ENCODE peak calls at places on chromosome 20, in seven cellular contexts. Y is heart left ventricle, D is HCT116, L is K562, I is A549, S is body of pancreas, H is GM12892. E is an unnamed sample.

GRCh38 chr20:12177657-12178293 is 260.1 kb downstream of the BTBD3 start:
- DNase-seq in Y (no peak), D (no peak), L (no peak), I (no peak), S (no peak), H (no peak), E (no peak)

GRCh38 chr20:49508435-49509199 is 26.1 kb upstream of the KCNB1 start:
- DNase-seq in Y (no peak), D (peak), L (peak), I (peak), S (no peak), H (no peak), E (peak)

GRCh38 chr20:6697228-6697972 is 70.1 kb upstream of the BMP2 start:
- DNase-seq in Y (no peak), D (no peak), L (no peak), I (no peak), S (no peak), H (no peak), E (no peak)

GRCh38 chr20:55678970-55679667 is 326.2 kb downstream of the CBLN4 start:
- DNase-seq in Y (no peak), D (no peak), L (no peak), I (no peak), S (no peak), H (no peak), E (no peak)

GRCh38 chr20:38143646-38144554 is 21.2 kb downstream of the TGM2 start:
- DNase-seq in Y (peak), D (no peak), L (peak), I (peak), S (peak), H (no peak), E (peak)

GRCh38 chr20:1894951-1895673 is at the start of gene SIRPA:
- DNase-seq in Y (peak), D (no peak), L (peak), I (peak), S (peak), H (peak), E (peak)

GRCh38 chr20:63945921-63946920 is 10.0 kb downstream of the UCKL1 start:
- DNase-seq in Y (peak), D (no peak), L (no peak), I (no peak), S (no peak), H (no peak), E (no peak)

GRCh38 chr20:41095110-41095969 is 42.0 kb upstream of the PLCG1 start:
- DNase-seq in Y (peak), D (peak), L (peak), I (peak), S (peak), H (peak), E (peak)

GRCh38 chr20:58893355-58894151 is 41.0 kb downstream of the GNAS start:
- DNase-seq in Y (no peak), D (no peak), L (no peak), I (no peak), S (no peak), H (no peak), E (peak)

GRCh38 chr20:58891076-58891685 is 38.7 kb downstream of the GNAS start:
- DNase-seq in Y (peak), D (no peak), L (peak), I (peak), S (peak), H (peak), E (peak)

GRCh38 chr20:58892932-58893224 is 40.4 kb downstream of the GNAS start:
- DNase-seq in Y (no peak), D (no peak), L (no peak), I (peak), S (no peak), H (no peak), E (peak)

GRCh38 chr20:58891686-58892125 is 39.2 kb downstream of the GNAS start:
- DNase-seq in Y (peak), D (no peak), L (peak), I (peak), S (peak), H (no peak), E (peak)

DNA sequence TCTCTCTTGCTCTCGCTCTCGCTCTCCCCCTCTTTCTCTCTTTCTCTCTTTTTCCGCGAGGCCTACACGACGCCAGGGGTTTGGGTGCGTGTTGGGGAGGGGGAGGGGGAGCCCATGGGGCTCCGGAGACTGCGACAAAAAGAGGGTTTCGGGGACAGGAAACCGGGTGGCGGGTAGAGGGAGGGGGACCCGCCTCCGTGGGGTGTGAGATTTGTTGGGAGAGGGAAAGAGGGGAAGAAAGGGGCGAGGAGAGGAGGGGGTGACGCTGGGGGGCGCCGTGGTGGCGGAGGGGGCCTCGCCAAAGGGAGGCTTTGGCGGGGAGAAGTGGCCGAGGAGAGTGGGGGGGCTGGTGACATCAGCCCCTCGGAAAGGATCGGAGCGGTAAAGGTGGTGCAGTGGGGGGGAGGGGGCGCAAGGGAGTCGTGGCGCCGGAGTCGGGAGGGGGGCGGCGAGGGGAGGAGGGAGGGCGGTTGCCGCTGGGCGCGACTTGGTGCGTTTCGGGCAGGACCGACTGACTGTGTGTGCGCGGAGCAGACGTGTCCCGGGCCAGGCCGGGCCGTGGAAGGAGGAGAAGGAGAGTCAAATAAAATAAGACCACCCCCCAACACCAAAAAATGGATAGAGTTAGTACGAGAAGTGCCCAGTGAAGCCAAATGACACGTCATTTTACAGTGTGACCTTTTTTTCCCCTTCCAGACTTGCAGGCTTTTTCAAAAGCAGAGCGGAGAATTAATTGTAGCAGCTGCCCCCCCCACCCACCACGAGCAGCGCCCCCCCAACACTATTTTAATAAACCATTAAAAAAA is 39.8 kb downstream of the GNAS start:
- DNase-seq in Y (peak), D (no peak), L (peak), I (peak), S (peak), H (peak), E (peak)
- TF ChIP-seq POLR2A in Y (no peak), D (no peak), L (peak), I (peak), S (peak), H (peak), E (no peak)

GRCh38 chr20:44885392-44886275 is at the start of gene YWHAB:
- DNase-seq in Y (peak), D (peak), L (peak), I (peak), S (peak), H (peak), E (peak)
- TF ChIP-seq POLR2A in Y (peak), D (peak), L (peak), I (peak), S (peak), H (peak), E (peak)

GRCh38 chr20:31547720-31548298 is 33.6 kb downstream of the HM13 start:
- DNase-seq in Y (no peak), D (no peak), L (no peak), I (no peak), S (no peak), H (no peak), E (no peak)

GRCh38 chr20:31548823-31549512 is 34.7 kb downstream of the HM13 start:
- DNase-seq in Y (no peak), D (no peak), L (no peak), I (no peak), S (no peak), H (no peak), E (no peak)

GRCh38 chr20:31549513-31549880 is 35.3 kb downstream of the HM13 start:
- DNase-seq in Y (no peak), D (no peak), L (no peak), I (no peak), S (no peak), H (no peak), E (no peak)

GRCh38 chr20:31544600-31544999 is 30.4 kb downstream of the HM13 start:
- DNase-seq in Y (no peak), D (no peak), L (no peak), I (no peak), S (no peak), H (no peak), E (no peak)

DNA sequence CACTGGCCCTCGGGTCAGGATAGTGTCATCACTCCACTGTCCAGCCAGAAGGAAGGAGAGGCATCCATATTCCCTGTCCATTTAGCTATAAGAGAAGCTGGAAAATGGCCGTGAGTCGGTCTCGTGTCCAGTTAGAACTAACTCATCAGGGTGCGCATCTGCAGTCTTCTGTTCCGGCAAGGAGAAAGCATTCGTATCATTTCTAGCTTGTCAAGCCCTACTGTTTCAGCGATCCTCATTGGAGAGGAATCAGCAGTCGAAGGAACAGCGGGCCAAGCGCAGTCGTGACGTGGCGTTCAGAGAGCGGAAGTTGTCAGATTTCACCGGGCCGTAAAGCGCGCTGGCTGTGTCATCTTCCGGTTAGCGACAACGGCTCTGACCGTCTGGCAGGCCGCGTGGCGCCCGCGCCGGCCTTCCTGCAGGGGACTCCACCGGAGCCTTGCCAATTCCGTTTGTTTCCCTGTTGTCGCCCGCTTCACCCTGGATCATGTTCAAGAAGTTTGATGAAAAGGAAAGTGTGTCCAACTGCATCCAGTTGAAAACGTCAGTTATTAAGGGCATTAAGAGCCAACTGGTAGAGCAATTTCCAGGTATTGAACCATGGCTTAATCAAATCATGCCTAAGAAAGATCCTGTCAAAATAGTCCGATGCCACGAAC is 32.9 kb downstream of the HM13 start:
- DNase-seq in Y (peak), D (peak), L (peak), I (no peak), S (peak), H (peak), E (peak)
- TF ChIP-seq POLR2A in Y (no peak), D (peak), L (peak), I (no peak), S (peak), H (peak), E (peak)

GRCh38 chr20:50509923-50510705 is at the start of gene PTPN1:
- DNase-seq in Y (peak), D (peak), L (peak), I (peak), S (peak), H (peak), E (peak)
- TF ChIP-seq POLR2A in Y (peak), D (peak), L (peak), I (peak), S (peak), H (peak), E (peak)

DNA sequence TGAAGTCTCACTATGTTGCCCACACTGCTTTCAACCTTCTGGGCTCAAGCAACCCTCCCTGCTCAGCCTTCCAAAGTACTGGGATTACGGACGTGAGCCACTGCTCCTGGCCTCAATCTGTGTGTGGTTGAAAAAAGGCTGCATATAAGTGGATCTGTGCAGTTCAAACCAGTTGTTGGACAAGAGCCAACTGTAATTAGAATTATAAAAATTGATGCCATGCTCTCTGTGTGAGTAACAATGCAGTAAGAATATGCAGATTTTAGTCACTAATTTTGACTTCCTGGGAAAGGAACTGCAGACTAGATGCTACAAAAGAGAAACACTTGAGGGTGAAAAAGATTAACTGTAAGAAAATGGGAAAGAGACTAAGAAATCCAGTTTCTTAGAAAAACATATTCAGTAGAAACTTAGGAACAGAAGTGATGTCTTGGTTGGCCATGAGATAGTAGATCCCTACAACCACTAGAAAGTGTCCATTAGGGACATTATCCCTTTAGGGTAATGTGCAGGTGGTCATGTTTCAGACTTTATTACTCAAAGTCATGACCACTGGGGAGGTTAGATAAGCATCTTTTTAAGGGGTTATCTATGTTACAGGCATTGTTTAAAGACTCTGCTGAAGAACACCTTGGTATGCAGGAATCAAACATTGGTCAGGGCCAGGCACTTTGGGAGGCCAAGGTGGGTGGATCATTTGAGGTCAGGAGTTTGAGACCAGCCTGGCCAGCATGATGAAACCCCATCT is 26.3 kb downstream of the ITCH start:
- DNase-seq in Y (no peak), D (no peak), L (no peak), I (no peak), S (no peak), H (no peak), E (no peak)
- TF ChIP-seq POLR2A in Y (no peak), D (no peak), L (no peak), I (no peak), S (no peak), H (no peak), E (no peak)